ENCODE peak calls at places on chromosomes 2 and 18, in six cellular contexts. One of them, this sample, is unnamed.

GRCh38 chr2:181858600-181858999 is 32.9 kb upstream of the ITPRID2 start:
- DNase-seq in HL-60: no peak
- DNase-seq in pulmonary artery endothelial cell: no peak
- DNase-seq in OCI-LY7: no peak
- DNase-seq in posterior cingulate gyrus: no peak
- DNase-seq in substantia nigra: no peak
- DNase-seq in this sample: no peak

GRCh38 chr2:120730053-120730439 is 5.6 kb upstream of the GLI2 start:
- DNase-seq in HL-60: no peak
- DNase-seq in pulmonary artery endothelial cell: no peak
- DNase-seq in OCI-LY7: no peak
- DNase-seq in posterior cingulate gyrus: no peak
- DNase-seq in substantia nigra: no peak
- DNase-seq in this sample: no peak

GRCh38 chr2:94875064-94875819 is 4.0 kb downstream of the TEKT4 start:
- DNase-seq in HL-60: no peak
- DNase-seq in pulmonary artery endothelial cell: no peak
- DNase-seq in OCI-LY7: no peak
- DNase-seq in posterior cingulate gyrus: peak; percentile 67
- DNase-seq in substantia nigra: no peak
- DNase-seq in this sample: no peak

GRCh38 chr2:177445223-177445622 is 52.6 kb downstream of the AGPS start:
- DNase-seq in HL-60: no peak
- DNase-seq in pulmonary artery endothelial cell: peak; percentile 20
- DNase-seq in OCI-LY7: no peak
- DNase-seq in posterior cingulate gyrus: no peak
- DNase-seq in substantia nigra: no peak
- DNase-seq in this sample: no peak

GRCh38 chr2:152542995-152543481 is 174.2 kb downstream of the PRPF40A start:
- DNase-seq in HL-60: no peak
- DNase-seq in pulmonary artery endothelial cell: peak; percentile 68
- DNase-seq in OCI-LY7: no peak
- DNase-seq in posterior cingulate gyrus: peak; percentile 88
- DNase-seq in substantia nigra: peak; percentile 47
- DNase-seq in this sample: peak; percentile 34

GRCh38 chr2:2007551-2008501 is 263.5 kb upstream of the PXDN start:
- DNase-seq in HL-60: no peak
- DNase-seq in pulmonary artery endothelial cell: no peak
- DNase-seq in OCI-LY7: no peak
- DNase-seq in posterior cingulate gyrus: no peak
- DNase-seq in substantia nigra: no peak
- DNase-seq in this sample: no peak

GRCh38 chr2:118169359-118170005 is 81.2 kb downstream of the INSIG2 start:
- DNase-seq in HL-60: peak; percentile 48
- DNase-seq in pulmonary artery endothelial cell: no peak
- DNase-seq in OCI-LY7: no peak
- DNase-seq in posterior cingulate gyrus: no peak
- DNase-seq in substantia nigra: no peak
- DNase-seq in this sample: no peak

GRCh38 chr2:162202203-162202602 is 41.0 kb downstream of the FAP start:
- DNase-seq in HL-60: no peak
- DNase-seq in pulmonary artery endothelial cell: no peak
- DNase-seq in OCI-LY7: no peak
- DNase-seq in posterior cingulate gyrus: no peak
- DNase-seq in substantia nigra: no peak
- DNase-seq in this sample: no peak

GRCh38 chr2:78861546-78861945 is 164.0 kb upstream of the REG3G start:
- DNase-seq in HL-60: peak; percentile 7
- DNase-seq in pulmonary artery endothelial cell: no peak
- DNase-seq in OCI-LY7: peak; percentile 31
- DNase-seq in posterior cingulate gyrus: no peak
- DNase-seq in substantia nigra: no peak
- DNase-seq in this sample: no peak

GRCh38 chr2:45669109-45669508 is 17.6 kb downstream of the PRKCE start:
- DNase-seq in HL-60: no peak
- DNase-seq in pulmonary artery endothelial cell: peak; percentile 84
- DNase-seq in OCI-LY7: no peak
- DNase-seq in posterior cingulate gyrus: no peak
- DNase-seq in substantia nigra: no peak
- DNase-seq in this sample: peak; percentile 16

GRCh38 chr18:58590231-58590630 is 38.7 kb downstream of the ALPK2 start:
- DNase-seq in HL-60: no peak
- DNase-seq in pulmonary artery endothelial cell: no peak
- DNase-seq in OCI-LY7: no peak
- DNase-seq in posterior cingulate gyrus: no peak
- DNase-seq in substantia nigra: no peak
- DNase-seq in this sample: peak; percentile 49

GRCh38 chr2:152974146-152974545 is 255.7 kb downstream of the ARL6IP6 start:
- DNase-seq in HL-60: no peak
- DNase-seq in pulmonary artery endothelial cell: no peak
- DNase-seq in OCI-LY7: no peak
- DNase-seq in posterior cingulate gyrus: no peak
- DNase-seq in substantia nigra: no peak
- DNase-seq in this sample: no peak

GRCh38 chr18:13893418-13893760 is 21.9 kb downstream of the MC2R start:
- DNase-seq in HL-60: no peak
- DNase-seq in pulmonary artery endothelial cell: no peak
- DNase-seq in OCI-LY7: peak; percentile 66
- DNase-seq in posterior cingulate gyrus: no peak
- DNase-seq in substantia nigra: no peak
- DNase-seq in this sample: no peak

GRCh38 chr2:215435809-215436704 is at the start of gene FN1:
- DNase-seq in HL-60: no peak
- DNase-seq in pulmonary artery endothelial cell: peak; percentile 93
- DNase-seq in OCI-LY7: no peak
- DNase-seq in posterior cingulate gyrus: peak; percentile 95
- DNase-seq in substantia nigra: peak; percentile 63
- DNase-seq in this sample: peak; percentile 96

GRCh38 chr18:36511791-36512352 is 214.4 kb downstream of the FHOD3 start:
- DNase-seq in HL-60: no peak
- DNase-seq in pulmonary artery endothelial cell: no peak
- DNase-seq in OCI-LY7: no peak
- DNase-seq in posterior cingulate gyrus: no peak
- DNase-seq in substantia nigra: no peak
- DNase-seq in this sample: no peak

GRCh38 chr18:33901894-33902512 is 322.7 kb downstream of the NOL4 start:
- DNase-seq in HL-60: no peak
- DNase-seq in pulmonary artery endothelial cell: no peak
- DNase-seq in OCI-LY7: peak; percentile 43
- DNase-seq in posterior cingulate gyrus: no peak
- DNase-seq in substantia nigra: no peak
- DNase-seq in this sample: no peak

GRCh38 chr2:189848276-189848675 is 64.0 kb downstream of the PMS1 start:
- DNase-seq in HL-60: no peak
- DNase-seq in pulmonary artery endothelial cell: no peak
- DNase-seq in OCI-LY7: no peak
- DNase-seq in posterior cingulate gyrus: no peak
- DNase-seq in substantia nigra: no peak
- DNase-seq in this sample: no peak

GRCh38 chr2:170885130-170885791 is 43.8 kb upstream of the GORASP2 start:
- DNase-seq in HL-60: no peak
- DNase-seq in pulmonary artery endothelial cell: no peak
- DNase-seq in OCI-LY7: no peak
- DNase-seq in posterior cingulate gyrus: no peak
- DNase-seq in substantia nigra: no peak
- DNase-seq in this sample: no peak

GRCh38 chr2:31008571-31009114 is 129.6 kb downstream of the GALNT14 start:
- DNase-seq in HL-60: no peak
- DNase-seq in pulmonary artery endothelial cell: no peak
- DNase-seq in OCI-LY7: no peak
- DNase-seq in posterior cingulate gyrus: no peak
- DNase-seq in substantia nigra: no peak
- DNase-seq in this sample: no peak

GRCh38 chr2:545711-546650 is 131.2 kb downstream of the TMEM18 start:
- DNase-seq in HL-60: no peak
- DNase-seq in pulmonary artery endothelial cell: no peak
- DNase-seq in OCI-LY7: no peak
- DNase-seq in posterior cingulate gyrus: peak; percentile 57
- DNase-seq in substantia nigra: no peak
- DNase-seq in this sample: no peak

GRCh38 chr2:219335373-219335786 is 2.8 kb upstream of the RESP18 start:
- DNase-seq in HL-60: no peak
- DNase-seq in pulmonary artery endothelial cell: no peak
- DNase-seq in OCI-LY7: no peak
- DNase-seq in posterior cingulate gyrus: no peak
- DNase-seq in substantia nigra: no peak
- DNase-seq in this sample: no peak

GRCh38 chr2:55418512-55419235 is 982 bp downstream of the CCDC88A start:
- DNase-seq in HL-60: peak; percentile 14
- DNase-seq in pulmonary artery endothelial cell: no peak
- DNase-seq in OCI-LY7: peak; percentile 37
- DNase-seq in posterior cingulate gyrus: no peak
- DNase-seq in substantia nigra: no peak
- DNase-seq in this sample: no peak

GRCh38 chr2:121944072-121944829 is 188.8 kb downstream of the TSN start:
- DNase-seq in HL-60: peak; percentile 32
- DNase-seq in pulmonary artery endothelial cell: no peak
- DNase-seq in OCI-LY7: no peak
- DNase-seq in posterior cingulate gyrus: no peak
- DNase-seq in substantia nigra: no peak
- DNase-seq in this sample: no peak

GRCh38 chr2:101704046-101704466 is 6.5 kb downstream of the MAP4K4 start:
- DNase-seq in HL-60: no peak
- DNase-seq in pulmonary artery endothelial cell: no peak
- DNase-seq in OCI-LY7: peak; percentile 43
- DNase-seq in posterior cingulate gyrus: no peak
- DNase-seq in substantia nigra: no peak
- DNase-seq in this sample: peak; percentile 48

GRCh38 chr2:68727698-68728375 is 6.8 kb upstream of the ARHGAP25 start:
- DNase-seq in HL-60: no peak
- DNase-seq in pulmonary artery endothelial cell: no peak
- DNase-seq in OCI-LY7: no peak
- DNase-seq in posterior cingulate gyrus: no peak
- DNase-seq in substantia nigra: no peak
- DNase-seq in this sample: no peak

GRCh38 chr2:120831891-120832290 is 96.2 kb downstream of the GLI2 start:
- DNase-seq in HL-60: no peak
- DNase-seq in pulmonary artery endothelial cell: no peak
- DNase-seq in OCI-LY7: no peak
- DNase-seq in posterior cingulate gyrus: peak; percentile 70
- DNase-seq in substantia nigra: no peak
- DNase-seq in this sample: no peak

GRCh38 chr2:17646096-17646554 is 105.6 kb downstream of the VSNL1 start:
- DNase-seq in HL-60: peak; percentile 49
- DNase-seq in pulmonary artery endothelial cell: peak; percentile 19
- DNase-seq in OCI-LY7: peak; percentile 68
- DNase-seq in posterior cingulate gyrus: no peak
- DNase-seq in substantia nigra: no peak
- DNase-seq in this sample: peak; percentile 65

GRCh38 chr2:164538250-164538866 is 82.9 kb downstream of the GRB14 start:
- DNase-seq in HL-60: peak; percentile 17
- DNase-seq in pulmonary artery endothelial cell: no peak
- DNase-seq in OCI-LY7: peak; percentile 23
- DNase-seq in posterior cingulate gyrus: no peak
- DNase-seq in substantia nigra: no peak
- DNase-seq in this sample: peak; percentile 68

GRCh38 chr18:49768051-49768391 is 45.3 kb downstream of the ACAA2 start:
- DNase-seq in HL-60: no peak
- DNase-seq in pulmonary artery endothelial cell: no peak
- DNase-seq in OCI-LY7: no peak
- DNase-seq in posterior cingulate gyrus: no peak
- DNase-seq in substantia nigra: no peak
- DNase-seq in this sample: peak; percentile 59

GRCh38 chr2:9405636-9406035 is 17.7 kb downstream of the ITGB1BP1 start:
- DNase-seq in HL-60: no peak
- DNase-seq in pulmonary artery endothelial cell: no peak
- DNase-seq in OCI-LY7: no peak
- DNase-seq in posterior cingulate gyrus: no peak
- DNase-seq in substantia nigra: no peak
- DNase-seq in this sample: no peak

GRCh38 chr2:163551974-163552373 is 183.8 kb downstream of the FIGN start:
- DNase-seq in HL-60: no peak
- DNase-seq in pulmonary artery endothelial cell: no peak
- DNase-seq in OCI-LY7: no peak
- DNase-seq in posterior cingulate gyrus: no peak
- DNase-seq in substantia nigra: no peak
- DNase-seq in this sample: no peak

GRCh38 chr2:37211212-37211611 is 14.9 kb downstream of the CEBPZOS start:
- DNase-seq in HL-60: no peak
- DNase-seq in pulmonary artery endothelial cell: no peak
- DNase-seq in OCI-LY7: no peak
- DNase-seq in posterior cingulate gyrus: no peak
- DNase-seq in substantia nigra: no peak
- DNase-seq in this sample: no peak

GRCh38 chr18:7596133-7596532 is 29.0 kb downstream of the PTPRM start:
- DNase-seq in HL-60: no peak
- DNase-seq in pulmonary artery endothelial cell: no peak
- DNase-seq in OCI-LY7: no peak
- DNase-seq in posterior cingulate gyrus: no peak
- DNase-seq in substantia nigra: no peak
- DNase-seq in this sample: no peak

GRCh38 chr2:55880416-55881143 is 43.0 kb downstream of the EFEMP1 start:
- DNase-seq in HL-60: no peak
- DNase-seq in pulmonary artery endothelial cell: no peak
- DNase-seq in OCI-LY7: no peak
- DNase-seq in posterior cingulate gyrus: no peak
- DNase-seq in substantia nigra: no peak
- DNase-seq in this sample: no peak

GRCh38 chr2:10135296-10136089 is 13.0 kb downstream of the RRM2 start:
- DNase-seq in HL-60: no peak
- DNase-seq in pulmonary artery endothelial cell: no peak
- DNase-seq in OCI-LY7: no peak
- DNase-seq in posterior cingulate gyrus: peak; percentile 31
- DNase-seq in substantia nigra: no peak
- DNase-seq in this sample: no peak

This sample was measured in dermis microvascular lymphatic vessel endothelial cell.